ENCODE peak calls at places on chromosome 10, in four cellular contexts. L is IMR-90, Y is endothelial cell of umbilical vein, S is K562. O is an unnamed sample. For H3K9me1, the result is how much of the 10 kb centered on the place peaks cover.

GRCh38 chr10:117818696-117819095 is 228.0 kb downstream of the RAB11FIP2 start:
- DNase-seq in L (no peak), Y (no peak), S (no peak), O (no peak)

GRCh38 chr10:93261089-93261488 is 187.4 kb downstream of the CYP26A1 start:
- DNase-seq in Y (no peak), L (no peak), S (no peak), O (no peak)

GRCh38 chr10:110413049-110413783 is 84.5 kb upstream of the DUSP5 start:
- DNase-seq in Y (no peak), S (no peak), L (no peak), O (no peak)

GRCh38 chr10:24962998-24963397 is 10.6 kb upstream of the PRTFDC1 start:
- DNase-seq in Y (no peak), S (no peak), L (peak), O (peak)

GRCh38 chr10:95423327-95424005 is 132.7 kb upstream of the PDLIM1 start:
- DNase-seq in Y (no peak), L (no peak), S (no peak), O (no peak)

GRCh38 chr10:20457656-20458055 is 439.5 kb downstream of the NEBL start:
- DNase-seq in Y (no peak), L (no peak), S (no peak), O (no peak)

GRCh38 chr10:95657250-95657649 is 739 bp upstream of the ALDH18A1 start:
- DNase-seq in S (no peak), Y (no peak), L (no peak), O (no peak)

GRCh38 chr10:31090894-31091607 is 59.4 kb upstream of the ZNF438 start:
- DNase-seq in L (peak), S (no peak), Y (no peak), O (no peak)

GRCh38 chr10:11440250-11441150 is 170.9 kb downstream of the USP6NL start:
- DNase-seq in L (no peak), S (no peak), Y (no peak), O (no peak)

GRCh38 chr10:97319671-97320479 is 804 bp downstream of the FRAT1 start:
- DNase-seq in L (no peak), Y (peak), S (no peak), O (no peak)

GRCh38 chr10:33265621-33266020 is 68.8 kb downstream of the NRP1 start:
- DNase-seq in L (no peak), Y (no peak), S (no peak), O (no peak)

GRCh38 chr10:75530337-75530736 is 98.9 kb downstream of the LRMDA start:
- DNase-seq in S (no peak), Y (peak), L (no peak), O (no peak)

GRCh38 chr10:132855889-132856288 is 69.9 kb upstream of the NKX6-2 start:
- DNase-seq in Y (no peak), S (no peak), L (no peak), O (no peak)

GRCh38 chr10:35572583-35572982 is 32.6 kb upstream of the GJD4 start:
- DNase-seq in L (peak), S (no peak), Y (no peak), O (no peak)

GRCh38 chr10:7161484-7162283 is 249.2 kb downstream of the SFMBT2 start:
- DNase-seq in S (no peak), L (no peak), Y (no peak), O (no peak)

GRCh38 chr10:44369296-44369695 is 15.6 kb downstream of the CXCL12 start:
- DNase-seq in Y (no peak), S (no peak), L (peak), O (no peak)

GRCh38 chr10:110011679-110012078 is 3.9 kb downstream of the ADD3 start:
- DNase-seq in L (no peak), Y (no peak), S (no peak), O (no peak)

DNA sequence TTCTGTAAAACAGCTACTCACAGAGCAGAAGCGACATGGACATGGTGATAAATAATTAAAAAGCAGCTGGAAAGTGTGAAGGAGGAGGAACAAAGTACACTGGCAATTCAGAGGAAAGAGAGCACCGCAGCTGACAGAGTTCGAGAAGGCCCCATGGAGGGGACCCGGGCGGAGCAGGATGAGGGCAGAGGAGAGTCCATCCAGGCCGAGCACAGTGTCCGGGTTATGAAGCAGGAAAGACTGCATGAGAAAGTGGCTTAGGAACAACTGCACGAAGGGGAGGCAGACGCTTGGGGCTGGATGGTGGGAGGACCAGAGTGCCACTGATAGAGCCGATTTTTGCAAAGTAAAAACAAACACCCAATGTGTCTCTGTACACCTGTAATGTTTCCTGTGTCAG is 185.5 kb downstream of the ZMYND11 start:
- DNase-seq in Y (no peak), S (no peak), L (no peak), O (no peak)
- TF ChIP-seq CTCF in Y (no peak), S (no peak), L (no peak), O (no peak)

GRCh38 chr10:106217627-106218026 is 946.9 kb downstream of the SORCS1 start:
- DNase-seq in L (no peak), Y (no peak), S (no peak), O (no peak)

GRCh38 chr10:106216085-106216484 is 948.4 kb downstream of the SORCS1 start:
- DNase-seq in S (no peak), L (no peak), Y (no peak), O (no peak)

GRCh38 chr10:106214243-106214642 is 950.3 kb downstream of the SORCS1 start:
- DNase-seq in S (no peak), Y (no peak), L (no peak), O (no peak)

DNA sequence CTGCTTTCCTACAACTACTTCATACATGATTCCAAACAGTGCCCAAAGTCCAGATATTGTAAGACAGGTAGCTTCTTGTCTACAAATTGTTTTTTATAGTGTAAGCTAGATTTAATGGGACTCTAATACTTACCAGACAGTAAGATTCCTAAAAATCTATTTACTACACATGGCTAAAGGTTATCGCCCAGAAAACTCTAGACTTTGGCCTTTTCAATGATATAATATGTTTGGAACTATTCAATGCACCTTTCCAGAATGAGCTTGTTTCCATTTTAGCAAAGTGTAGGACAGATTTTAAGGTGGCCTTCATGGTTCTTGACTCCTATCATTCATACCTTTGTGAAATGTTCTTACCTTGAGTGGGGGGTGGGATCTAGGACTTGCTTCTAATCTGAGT is 951.0 kb downstream of the SORCS1 start:
- DNase-seq in L (no peak), S (no peak), Y (no peak), O (no peak)
- H3K9me1 ChIP-seq in L (under half), S (under half), Y (under half), O (under half)

GRCh38 chr10:114877301-114877644 is 55.7 kb downstream of the FHIP2A start:
- DNase-seq in S (no peak), L (no peak), Y (no peak), O (no peak)

GRCh38 chr10:114874827-114875541 is 53.4 kb downstream of the FHIP2A start:
- DNase-seq in Y (no peak), L (peak), S (peak), O (no peak)

GRCh38 chr10:114879093-114879492 is 57.5 kb downstream of the FHIP2A start:
- DNase-seq in S (no peak), L (no peak), Y (no peak), O (no peak)

GRCh38 chr10:114876602-114877300 is 55.2 kb downstream of the FHIP2A start:
- DNase-seq in L (peak), S (peak), Y (peak), O (no peak)

GRCh38 chr10:114876169-114876568 is 54.6 kb downstream of the FHIP2A start:
- DNase-seq in L (no peak), S (no peak), Y (no peak), O (no peak)
- TF ChIP-seq CTCF in L (no peak), S (no peak), Y (no peak), O (no peak)

GRCh38 chr10:94286898-94287297 is 75.8 kb downstream of the NOC3L start:
- DNase-seq in L (peak), S (no peak), Y (no peak), O (no peak)

GRCh38 chr10:94282369-94282768 is 80.4 kb downstream of the NOC3L start:
- DNase-seq in S (no peak), Y (no peak), L (peak), O (no peak)

GRCh38 chr10:94288361-94289116 is 74.2 kb downstream of the NOC3L start:
- DNase-seq in Y (no peak), L (no peak), S (no peak), O (no peak)

GRCh38 chr10:94287331-94287730 is 75.4 kb downstream of the NOC3L start:
- DNase-seq in S (no peak), Y (peak), L (no peak), O (no peak)

DNA sequence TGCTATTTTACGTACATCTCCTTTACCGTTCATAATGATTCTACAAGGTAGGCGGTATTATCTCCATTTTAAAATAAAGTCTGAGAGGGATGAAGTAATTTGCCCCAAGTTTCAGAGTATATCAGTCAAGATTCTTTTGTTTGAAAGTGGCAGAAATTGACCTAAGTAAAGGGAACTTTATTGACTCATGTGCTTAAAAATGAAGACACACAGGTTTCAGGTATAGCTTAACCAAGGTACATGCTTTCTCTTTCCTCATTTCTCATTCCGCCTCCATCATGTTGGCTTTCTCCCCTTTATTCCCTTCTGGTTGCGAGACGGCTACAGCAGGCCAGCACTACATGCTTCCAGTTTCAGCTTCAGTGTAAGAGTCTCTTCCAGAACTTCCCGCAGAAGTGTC is 77.5 kb downstream of the NOC3L start:
- DNase-seq in S (no peak), Y (no peak), L (no peak), O (no peak)
- H3K9me1 ChIP-seq in S (under half), Y (under half), L (under half), O (under half)

DNA sequence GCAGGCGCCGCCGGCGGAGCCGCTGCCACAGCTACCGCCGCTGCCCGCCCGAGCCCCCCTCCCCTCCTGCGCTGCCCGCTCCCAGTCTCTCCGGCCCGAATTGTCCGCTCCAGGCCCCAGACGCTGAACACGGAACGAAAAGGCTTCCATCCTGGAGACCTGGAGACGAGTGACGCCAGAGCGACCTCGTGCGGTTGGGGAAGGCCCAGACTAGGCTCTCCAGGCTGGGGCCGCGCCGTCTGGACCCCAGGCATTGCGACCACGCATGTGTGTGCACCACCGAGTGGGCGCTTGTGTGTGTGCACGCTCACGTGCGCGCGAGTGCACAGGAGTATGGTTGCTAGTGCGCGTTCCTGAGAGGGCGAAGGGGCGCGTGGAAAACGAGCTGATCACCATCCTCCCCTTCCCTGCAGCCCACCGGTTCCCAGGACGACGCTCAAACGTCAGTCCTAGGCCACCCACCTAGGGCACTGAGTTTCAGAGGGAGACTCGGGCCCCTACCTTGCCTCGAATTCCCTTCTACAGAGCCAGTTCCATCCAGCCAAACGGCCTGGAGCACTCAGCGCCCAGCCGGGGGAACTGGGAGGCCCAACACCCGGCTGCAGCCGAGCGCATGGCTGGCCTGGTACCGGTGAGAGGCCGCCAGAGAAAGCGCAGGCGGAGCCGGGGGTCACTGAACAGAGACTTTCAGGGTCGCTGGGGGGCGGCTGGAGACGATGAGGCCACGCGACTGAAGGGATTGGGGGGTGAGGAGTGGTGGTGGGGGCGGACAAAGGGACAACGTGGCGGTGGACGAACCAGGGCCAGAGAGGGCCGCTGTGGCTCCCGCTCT is 11.6 kb downstream of the LBX1 start:
- DNase-seq in S (peak), Y (peak), L (peak), O (no peak)
- TF ChIP-seq CTCF in S (peak), Y (peak), L (peak), O (peak)

GRCh38 chr10:79328147-79328701 is 19.0 kb upstream of the PPIF start:
- DNase-seq in L (no peak), S (no peak), Y (no peak), O (no peak)
- H3K9me1 ChIP-seq in L (under half), S (under half), Y (under half), O (under half)

O was measured in keratinocyte.